ENCODE peak calls at places on chromosomes 3 and 15, in eight cellular contexts. One of them, this sample, is unnamed. For H3K9me3 and H3K27me3, the result is how much of the 10 kb centered on the place peaks cover.

GRCh38 chr3:114274929-114275328 is 18.9 kb upstream of the TIGIT start:
- DNase-seq in uterus: no peak
- DNase-seq in PC-3: no peak
- DNase-seq in adipocyte: peak
- DNase-seq in hepatocyte: no peak
- DNase-seq in cardiac muscle cell: peak
- DNase-seq in right atrium auricular region: no peak
- DNase-seq in gastrocnemius medialis: no peak
- DNase-seq in this sample: peak

GRCh38 chr3:127473244-127474024 is 117.1 kb downstream of the TPRA1 start:
- DNase-seq in cardiac muscle cell: no peak
- DNase-seq in adipocyte: no peak
- DNase-seq in right atrium auricular region: no peak
- DNase-seq in PC-3: peak
- DNase-seq in gastrocnemius medialis: no peak
- DNase-seq in uterus: no peak
- DNase-seq in hepatocyte: peak
- DNase-seq in this sample: no peak

GRCh38 chr3:52507359-52507758 is 12.2 kb downstream of the STAB1 start:
- DNase-seq in cardiac muscle cell: peak
- DNase-seq in adipocyte: peak
- DNase-seq in uterus: no peak
- DNase-seq in right atrium auricular region: no peak
- DNase-seq in PC-3: peak
- DNase-seq in hepatocyte: peak
- DNase-seq in gastrocnemius medialis: no peak
- DNase-seq in this sample: peak

GRCh38 chr3:22916933-22917332 is 286.2 kb upstream of the UBE2E2 start:
- DNase-seq in hepatocyte: no peak
- DNase-seq in cardiac muscle cell: no peak
- DNase-seq in gastrocnemius medialis: no peak
- DNase-seq in uterus: no peak
- DNase-seq in adipocyte: no peak
- DNase-seq in PC-3: no peak
- DNase-seq in right atrium auricular region: no peak
- DNase-seq in this sample: no peak

GRCh38 chr15:80999623-81000036 is 1.1 kb upstream of the TLNRD1 start:
- DNase-seq in cardiac muscle cell: no peak
- DNase-seq in right atrium auricular region: no peak
- DNase-seq in adipocyte: no peak
- DNase-seq in gastrocnemius medialis: no peak
- DNase-seq in uterus: no peak
- DNase-seq in hepatocyte: no peak
- DNase-seq in PC-3: peak
- DNase-seq in this sample: no peak

GRCh38 chr3:118838871-118839270 is 195.8 kb downstream of the IGSF11 start:
- DNase-seq in adipocyte: no peak
- DNase-seq in hepatocyte: no peak
- DNase-seq in PC-3: no peak
- DNase-seq in right atrium auricular region: no peak
- DNase-seq in gastrocnemius medialis: no peak
- DNase-seq in cardiac muscle cell: no peak
- DNase-seq in uterus: no peak
- DNase-seq in this sample: no peak

GRCh38 chr15:20356444-20357138 is 185.0 kb downstream of the GOLGA6L6 start:
- DNase-seq in adipocyte: peak
- DNase-seq in gastrocnemius medialis: peak
- DNase-seq in hepatocyte: no peak
- DNase-seq in uterus: peak
- DNase-seq in PC-3: peak
- DNase-seq in right atrium auricular region: peak
- DNase-seq in cardiac muscle cell: no peak
- DNase-seq in this sample: peak

GRCh38 chr3:64859625-64860590 is 172.1 kb upstream of the ADAMTS9 start:
- DNase-seq in right atrium auricular region: no peak
- DNase-seq in gastrocnemius medialis: no peak
- DNase-seq in PC-3: no peak
- DNase-seq in adipocyte: peak
- DNase-seq in hepatocyte: no peak
- DNase-seq in cardiac muscle cell: peak
- DNase-seq in uterus: no peak
- DNase-seq in this sample: no peak

GRCh38 chr3:6132684-6133432 is 728.1 kb upstream of the GRM7 start:
- DNase-seq in uterus: no peak
- DNase-seq in gastrocnemius medialis: no peak
- DNase-seq in cardiac muscle cell: no peak
- DNase-seq in right atrium auricular region: no peak
- DNase-seq in adipocyte: no peak
- DNase-seq in hepatocyte: no peak
- DNase-seq in PC-3: no peak
- DNase-seq in this sample: no peak

GRCh38 chr3:34808287-34808686 is 831.0 kb upstream of the ARPP21 start:
- DNase-seq in uterus: no peak
- DNase-seq in adipocyte: no peak
- DNase-seq in cardiac muscle cell: no peak
- DNase-seq in PC-3: no peak
- DNase-seq in gastrocnemius medialis: no peak
- DNase-seq in hepatocyte: no peak
- DNase-seq in right atrium auricular region: no peak
- DNase-seq in this sample: no peak

GRCh38 chr3:126158016-126158911 is 22.1 kb downstream of the ALDH1L1 start:
- DNase-seq in adipocyte: no peak
- DNase-seq in gastrocnemius medialis: no peak
- DNase-seq in right atrium auricular region: no peak
- DNase-seq in PC-3: no peak
- DNase-seq in uterus: no peak
- DNase-seq in hepatocyte: no peak
- DNase-seq in cardiac muscle cell: no peak
- DNase-seq in this sample: no peak
- H3K4me3 ChIP-seq in adipocyte: no peak
- H3K4me3 ChIP-seq in gastrocnemius medialis: no peak
- H3K4me3 ChIP-seq in right atrium auricular region: no peak
- H3K4me3 ChIP-seq in PC-3: no peak
- H3K4me3 ChIP-seq in uterus: no peak
- H3K4me3 ChIP-seq in hepatocyte: no peak
- H3K4me3 ChIP-seq in cardiac muscle cell: no peak
- H3K4me3 ChIP-seq in this sample: no peak

GRCh38 chr3:30505866-30506517 is 100.4 kb upstream of the TGFBR2 start:
- DNase-seq in adipocyte: no peak
- DNase-seq in right atrium auricular region: no peak
- DNase-seq in uterus: no peak
- DNase-seq in gastrocnemius medialis: no peak
- DNase-seq in PC-3: no peak
- DNase-seq in cardiac muscle cell: peak
- DNase-seq in hepatocyte: no peak
- DNase-seq in this sample: no peak
- H3K9me3 ChIP-seq in adipocyte: under half
- H3K9me3 ChIP-seq in right atrium auricular region: under half
- H3K9me3 ChIP-seq in uterus: under half
- H3K9me3 ChIP-seq in gastrocnemius medialis: under half
- H3K9me3 ChIP-seq in PC-3: under half
- H3K9me3 ChIP-seq in cardiac muscle cell: under half
- H3K9me3 ChIP-seq in hepatocyte: under half
- H3K9me3 ChIP-seq in this sample: under half

DNA sequence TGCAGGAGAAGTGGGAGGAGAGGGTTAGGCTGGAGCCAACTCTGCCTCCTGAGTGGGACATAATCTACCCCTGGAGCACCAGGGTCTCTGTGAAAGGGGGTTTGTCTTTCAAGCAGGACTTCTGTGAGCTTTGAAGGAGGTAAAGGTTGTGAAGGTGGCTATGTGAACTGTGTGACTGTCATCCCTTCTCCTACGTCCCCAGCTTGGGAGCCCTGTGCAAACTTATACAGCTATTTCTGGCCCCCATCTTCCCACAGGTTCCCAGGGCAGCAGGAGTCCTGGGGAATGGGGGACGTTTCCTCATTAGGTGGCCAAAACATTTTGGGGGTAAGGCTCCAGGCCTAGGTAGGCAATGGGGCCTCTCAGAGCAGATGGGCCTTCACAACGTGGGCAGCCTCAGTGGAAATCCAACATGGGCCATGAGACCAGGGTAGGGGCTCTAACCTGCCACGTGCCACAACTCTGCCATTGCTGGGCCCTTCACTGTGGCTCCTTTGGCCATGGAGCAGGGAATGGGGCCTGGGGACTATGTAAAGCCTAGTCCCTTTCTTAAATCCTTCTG is 3.5 kb downstream of the VIPR1 start:
- DNase-seq in right atrium auricular region: peak
- DNase-seq in adipocyte: no peak
- DNase-seq in hepatocyte: no peak
- DNase-seq in uterus: peak
- DNase-seq in PC-3: no peak
- DNase-seq in cardiac muscle cell: no peak
- DNase-seq in gastrocnemius medialis: no peak
- DNase-seq in this sample: no peak
- H3K27me3 ChIP-seq in right atrium auricular region: under half
- H3K27me3 ChIP-seq in adipocyte: half or more
- H3K27me3 ChIP-seq in hepatocyte: under half
- H3K27me3 ChIP-seq in uterus: under half
- H3K27me3 ChIP-seq in PC-3: under half
- H3K27me3 ChIP-seq in cardiac muscle cell: under half
- H3K27me3 ChIP-seq in gastrocnemius medialis: under half
- H3K27me3 ChIP-seq in this sample: under half

GRCh38 chr3:23919628-23920027 is 2.7 kb downstream of the RPL15 start:
- DNase-seq in right atrium auricular region: no peak
- DNase-seq in PC-3: no peak
- DNase-seq in uterus: no peak
- DNase-seq in cardiac muscle cell: no peak
- DNase-seq in adipocyte: no peak
- DNase-seq in gastrocnemius medialis: no peak
- DNase-seq in hepatocyte: no peak
- DNase-seq in this sample: no peak

GRCh38 chr3:23921052-23921511 is 4.2 kb downstream of the RPL15 start:
- DNase-seq in PC-3: no peak
- DNase-seq in cardiac muscle cell: no peak
- DNase-seq in uterus: no peak
- DNase-seq in gastrocnemius medialis: no peak
- DNase-seq in adipocyte: no peak
- DNase-seq in right atrium auricular region: no peak
- DNase-seq in hepatocyte: no peak
- DNase-seq in this sample: no peak

GRCh38 chr3:23916886-23917815 is at the start of the genes NKIRAS1 and RPL15:
- DNase-seq in cardiac muscle cell: peak
- DNase-seq in uterus: peak
- DNase-seq in adipocyte: peak
- DNase-seq in hepatocyte: peak
- DNase-seq in right atrium auricular region: peak
- DNase-seq in gastrocnemius medialis: peak
- DNase-seq in PC-3: peak
- DNase-seq in this sample: peak

GRCh38 chr3:23923786-23924185 is 6.9 kb downstream of the RPL15 start:
- DNase-seq in cardiac muscle cell: peak
- DNase-seq in uterus: no peak
- DNase-seq in gastrocnemius medialis: no peak
- DNase-seq in adipocyte: peak
- DNase-seq in right atrium auricular region: no peak
- DNase-seq in hepatocyte: no peak
- DNase-seq in PC-3: no peak
- DNase-seq in this sample: peak

DNA sequence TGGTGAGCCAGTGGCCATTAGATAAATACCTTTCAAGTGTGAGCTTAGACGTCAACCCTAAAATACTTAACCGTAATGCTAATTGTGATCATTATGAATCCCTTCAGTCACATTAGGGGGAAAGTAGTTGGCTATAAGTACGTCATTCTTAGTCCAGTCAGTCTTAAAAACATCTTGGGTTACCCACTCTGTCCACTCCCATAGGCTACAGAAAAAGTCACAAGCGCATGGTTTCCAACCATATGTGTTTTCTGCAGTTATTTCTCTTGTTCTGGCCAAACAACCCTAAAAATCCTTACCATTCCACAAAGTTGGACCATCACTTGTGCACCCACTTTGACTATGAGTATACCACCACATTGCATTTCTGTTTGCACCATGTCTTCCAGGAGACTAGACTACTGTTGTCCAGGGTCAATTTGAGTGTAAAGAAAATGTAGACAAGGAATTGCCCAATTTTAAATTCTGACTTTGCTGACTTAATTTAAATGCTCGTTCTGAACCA is 3.3 kb downstream of the RPL15 start:
- DNase-seq in right atrium auricular region: no peak
- DNase-seq in PC-3: no peak
- DNase-seq in uterus: no peak
- DNase-seq in adipocyte: peak
- DNase-seq in gastrocnemius medialis: no peak
- DNase-seq in hepatocyte: no peak
- DNase-seq in cardiac muscle cell: no peak
- DNase-seq in this sample: no peak
- H3K4me3 ChIP-seq in right atrium auricular region: no peak
- H3K4me3 ChIP-seq in PC-3: peak
- H3K4me3 ChIP-seq in uterus: no peak
- H3K4me3 ChIP-seq in adipocyte: peak
- H3K4me3 ChIP-seq in gastrocnemius medialis: no peak
- H3K4me3 ChIP-seq in hepatocyte: no peak
- H3K4me3 ChIP-seq in cardiac muscle cell: no peak
- H3K4me3 ChIP-seq in this sample: no peak

DNA sequence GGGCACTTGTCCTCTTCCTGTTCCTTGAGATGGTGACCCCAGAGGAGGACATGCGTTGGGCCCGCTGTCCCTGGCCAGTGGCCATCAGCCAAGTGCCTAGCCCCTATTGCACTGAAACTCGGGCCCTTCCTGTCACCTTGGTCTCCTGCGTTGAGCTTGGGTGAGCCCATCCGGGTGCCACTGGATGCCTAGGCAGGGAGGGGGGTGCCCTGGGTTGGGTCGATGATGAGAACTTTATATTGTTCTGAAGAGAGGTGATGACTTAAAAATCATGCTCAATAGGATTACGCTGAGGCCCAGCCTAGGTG is 221.8 kb downstream of the SNRPN start:
- DNase-seq in cardiac muscle cell: no peak
- DNase-seq in uterus: peak
- DNase-seq in PC-3: no peak
- DNase-seq in right atrium auricular region: peak
- DNase-seq in adipocyte: no peak
- DNase-seq in gastrocnemius medialis: no peak
- DNase-seq in hepatocyte: no peak
- DNase-seq in this sample: no peak
- H3K9me3 ChIP-seq in cardiac muscle cell: under half
- H3K9me3 ChIP-seq in uterus: under half
- H3K9me3 ChIP-seq in PC-3: under half
- H3K9me3 ChIP-seq in right atrium auricular region: under half
- H3K9me3 ChIP-seq in adipocyte: under half
- H3K9me3 ChIP-seq in gastrocnemius medialis: under half
- H3K9me3 ChIP-seq in hepatocyte: under half
- H3K9me3 ChIP-seq in this sample: under half